ENCODE peak calls at places on chromosome 5, in eight cellular contexts. One of them, this sample, is unnamed. For H3K27me3, the result is how much of the 10 kb centered on the place peaks cover.

GRCh38 chr5:132526974-132527564 is 16.3 kb downstream of the IL5 start:
- DNase-seq in suprapubic skin: no peak
- DNase-seq in CD8-positive, alpha-beta memory T cell: no peak
- DNase-seq in GM23248: peak
- DNase-seq in A673: no peak
- DNase-seq in upper lobe of right lung: no peak
- DNase-seq in IMR-90: peak
- DNase-seq in psoas muscle: no peak
- DNase-seq in this sample: no peak

GRCh38 chr5:120512068-120512467 is 48.0 kb downstream of the PRR16 start:
- DNase-seq in suprapubic skin: no peak
- DNase-seq in psoas muscle: no peak
- DNase-seq in upper lobe of right lung: no peak
- DNase-seq in IMR-90: no peak
- DNase-seq in GM23248: no peak
- DNase-seq in CD8-positive, alpha-beta memory T cell: no peak
- DNase-seq in A673: peak
- DNase-seq in this sample: peak

GRCh38 chr5:126373621-126374416 is 49.4 kb upstream of the GRAMD2B start:
- DNase-seq in upper lobe of right lung: no peak
- DNase-seq in GM23248: peak
- DNase-seq in A673: no peak
- DNase-seq in psoas muscle: no peak
- DNase-seq in CD8-positive, alpha-beta memory T cell: peak
- DNase-seq in suprapubic skin: no peak
- DNase-seq in IMR-90: no peak
- DNase-seq in this sample: no peak

GRCh38 chr5:88045931-88046461 is 222.6 kb downstream of the TMEM161B start:
- DNase-seq in IMR-90: no peak
- DNase-seq in suprapubic skin: no peak
- DNase-seq in CD8-positive, alpha-beta memory T cell: no peak
- DNase-seq in A673: peak
- DNase-seq in GM23248: no peak
- DNase-seq in psoas muscle: no peak
- DNase-seq in upper lobe of right lung: no peak
- DNase-seq in this sample: no peak

GRCh38 chr5:77358566-77359205 is 133.4 kb downstream of the WDR41 start:
- DNase-seq in A673: no peak
- DNase-seq in psoas muscle: no peak
- DNase-seq in suprapubic skin: no peak
- DNase-seq in GM23248: peak
- DNase-seq in IMR-90: peak
- DNase-seq in CD8-positive, alpha-beta memory T cell: no peak
- DNase-seq in upper lobe of right lung: no peak
- DNase-seq in this sample: no peak

GRCh38 chr5:138077064-138077696 is 6.7 kb upstream of the WNT8A start:
- DNase-seq in psoas muscle: no peak
- DNase-seq in IMR-90: peak
- DNase-seq in CD8-positive, alpha-beta memory T cell: no peak
- DNase-seq in A673: peak
- DNase-seq in upper lobe of right lung: no peak
- DNase-seq in suprapubic skin: peak
- DNase-seq in GM23248: peak
- DNase-seq in this sample: no peak

GRCh38 chr5:72338810-72339209 is 18.6 kb downstream of the PTCD2 start:
- DNase-seq in psoas muscle: no peak
- DNase-seq in upper lobe of right lung: no peak
- DNase-seq in suprapubic skin: no peak
- DNase-seq in A673: no peak
- DNase-seq in IMR-90: no peak
- DNase-seq in GM23248: no peak
- DNase-seq in CD8-positive, alpha-beta memory T cell: no peak
- DNase-seq in this sample: no peak

GRCh38 chr5:120446068-120446492 is 18.0 kb upstream of the PRR16 start:
- DNase-seq in A673: peak
- DNase-seq in psoas muscle: no peak
- DNase-seq in IMR-90: peak
- DNase-seq in upper lobe of right lung: no peak
- DNase-seq in GM23248: peak
- DNase-seq in suprapubic skin: no peak
- DNase-seq in CD8-positive, alpha-beta memory T cell: no peak
- DNase-seq in this sample: no peak

GRCh38 chr5:111159845-111160244 is 64.3 kb upstream of the CAMK4 start:
- DNase-seq in GM23248: no peak
- DNase-seq in suprapubic skin: no peak
- DNase-seq in A673: peak
- DNase-seq in IMR-90: no peak
- DNase-seq in upper lobe of right lung: no peak
- DNase-seq in CD8-positive, alpha-beta memory T cell: no peak
- DNase-seq in psoas muscle: no peak
- DNase-seq in this sample: no peak
- H3K27me3 ChIP-seq in GM23248: under half
- H3K27me3 ChIP-seq in suprapubic skin: under half
- H3K27me3 ChIP-seq in A673: under half
- H3K27me3 ChIP-seq in IMR-90: under half
- H3K27me3 ChIP-seq in upper lobe of right lung: under half
- H3K27me3 ChIP-seq in CD8-positive, alpha-beta memory T cell: under half
- H3K27me3 ChIP-seq in psoas muscle: under half
- H3K27me3 ChIP-seq in this sample: under half

GRCh38 chr5:177370488-177371119 is 12.9 kb downstream of the RGS14 start:
- DNase-seq in GM23248: peak
- DNase-seq in IMR-90: peak
- DNase-seq in A673: peak
- DNase-seq in upper lobe of right lung: peak
- DNase-seq in CD8-positive, alpha-beta memory T cell: peak
- DNase-seq in psoas muscle: peak
- DNase-seq in suprapubic skin: peak
- DNase-seq in this sample: peak
- H3K4me3 ChIP-seq in GM23248: peak
- H3K4me3 ChIP-seq in IMR-90: peak
- H3K4me3 ChIP-seq in A673: peak
- H3K4me3 ChIP-seq in upper lobe of right lung: peak
- H3K4me3 ChIP-seq in CD8-positive, alpha-beta memory T cell: no peak
- H3K4me3 ChIP-seq in psoas muscle: peak
- H3K4me3 ChIP-seq in suprapubic skin: peak
- H3K4me3 ChIP-seq in this sample: no peak

DNA sequence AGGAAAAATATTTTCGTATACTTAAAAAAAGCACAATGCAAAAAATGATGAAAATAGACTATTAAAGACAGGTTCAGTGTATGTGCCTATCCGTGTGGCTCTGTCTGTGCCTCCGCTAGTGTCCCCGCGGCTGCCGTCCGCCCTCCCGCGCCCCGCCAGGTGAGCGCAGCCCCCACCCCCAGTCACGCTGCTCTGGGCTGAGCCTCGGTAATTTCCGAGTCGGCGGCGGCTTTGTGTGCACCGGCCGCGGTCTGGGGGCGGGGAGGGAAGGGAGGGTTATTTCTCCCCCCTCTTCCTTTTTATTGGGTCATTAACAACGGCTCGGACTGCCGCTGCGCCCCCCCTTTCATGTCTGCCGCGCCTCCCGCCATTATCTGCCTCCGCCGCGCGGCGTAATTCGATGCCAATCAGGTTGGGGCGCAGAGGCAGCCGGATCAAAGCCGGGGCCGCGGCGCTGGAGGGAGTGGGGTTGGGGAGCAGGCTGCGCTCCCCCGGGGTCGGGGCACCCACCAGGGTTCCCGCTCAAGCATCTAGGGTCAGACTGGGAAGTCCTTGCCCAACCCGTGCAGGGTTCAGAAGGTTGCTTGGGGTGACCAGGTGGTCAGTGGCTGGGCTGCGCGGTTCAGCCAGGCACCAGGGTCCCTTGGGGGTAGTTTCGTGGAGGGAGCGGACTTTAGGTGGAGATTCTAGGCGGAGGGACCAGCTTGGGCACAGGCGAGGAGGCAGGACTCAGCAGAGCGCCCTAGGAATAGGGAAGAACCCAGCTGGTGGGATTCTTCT is 39.5 kb upstream of the PSD2 start:
- DNase-seq in GM23248: no peak
- DNase-seq in IMR-90: no peak
- DNase-seq in suprapubic skin: no peak
- DNase-seq in upper lobe of right lung: no peak
- DNase-seq in A673: no peak
- DNase-seq in psoas muscle: no peak
- DNase-seq in CD8-positive, alpha-beta memory T cell: peak
- DNase-seq in this sample: no peak
- H3K27me3 ChIP-seq in GM23248: under half
- H3K27me3 ChIP-seq in IMR-90: under half
- H3K27me3 ChIP-seq in suprapubic skin: under half
- H3K27me3 ChIP-seq in upper lobe of right lung: under half
- H3K27me3 ChIP-seq in A673: under half
- H3K27me3 ChIP-seq in psoas muscle: under half
- H3K27me3 ChIP-seq in CD8-positive, alpha-beta memory T cell: under half
- H3K27me3 ChIP-seq in this sample: half or more

DNA sequence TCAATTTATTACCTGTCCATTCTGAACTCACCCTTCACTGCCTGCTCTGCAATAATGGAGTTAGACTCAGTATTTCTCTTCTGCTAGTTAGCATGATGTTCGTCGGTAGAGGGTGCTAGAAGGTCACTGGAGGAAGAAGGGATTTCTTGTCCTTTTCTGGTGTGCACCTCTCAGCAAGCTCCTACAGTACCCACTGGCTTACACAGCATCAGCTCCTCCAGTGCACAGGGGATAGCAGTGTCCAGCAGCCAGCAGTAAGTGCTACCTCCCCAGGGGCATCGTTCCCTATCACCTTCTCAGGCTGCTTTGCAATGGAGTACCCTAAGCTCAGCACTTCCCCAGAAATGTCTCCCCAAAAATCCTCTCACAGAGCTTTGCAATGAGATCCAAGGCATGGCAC is 45.9 kb upstream of the APC start:
- DNase-seq in CD8-positive, alpha-beta memory T cell: no peak
- DNase-seq in psoas muscle: no peak
- DNase-seq in upper lobe of right lung: no peak
- DNase-seq in IMR-90: peak
- DNase-seq in suprapubic skin: no peak
- DNase-seq in GM23248: no peak
- DNase-seq in A673: peak
- DNase-seq in this sample: no peak
- H3K4me3 ChIP-seq in CD8-positive, alpha-beta memory T cell: no peak
- H3K4me3 ChIP-seq in psoas muscle: no peak
- H3K4me3 ChIP-seq in upper lobe of right lung: no peak
- H3K4me3 ChIP-seq in IMR-90: no peak
- H3K4me3 ChIP-seq in suprapubic skin: no peak
- H3K4me3 ChIP-seq in GM23248: no peak
- H3K4me3 ChIP-seq in A673: no peak
- H3K4me3 ChIP-seq in this sample: no peak

GRCh38 chr5:135657536-135658307 is 78.9 kb upstream of the CXCL14 start:
- DNase-seq in psoas muscle: no peak
- DNase-seq in A673: no peak
- DNase-seq in upper lobe of right lung: no peak
- DNase-seq in IMR-90: no peak
- DNase-seq in GM23248: no peak
- DNase-seq in CD8-positive, alpha-beta memory T cell: no peak
- DNase-seq in suprapubic skin: no peak
- DNase-seq in this sample: no peak

GRCh38 chr5:135662683-135663082 is 83.9 kb upstream of the CXCL14 start:
- DNase-seq in suprapubic skin: no peak
- DNase-seq in GM23248: no peak
- DNase-seq in A673: no peak
- DNase-seq in upper lobe of right lung: no peak
- DNase-seq in CD8-positive, alpha-beta memory T cell: no peak
- DNase-seq in psoas muscle: no peak
- DNase-seq in IMR-90: no peak
- DNase-seq in this sample: no peak

GRCh38 chr5:135660826-135661555 is 82.2 kb upstream of the CXCL14 start:
- DNase-seq in CD8-positive, alpha-beta memory T cell: no peak
- DNase-seq in A673: no peak
- DNase-seq in upper lobe of right lung: no peak
- DNase-seq in psoas muscle: no peak
- DNase-seq in GM23248: peak
- DNase-seq in IMR-90: no peak
- DNase-seq in suprapubic skin: no peak
- DNase-seq in this sample: no peak

GRCh38 chr5:135667204-135667603 is 88.4 kb upstream of the CXCL14 start:
- DNase-seq in upper lobe of right lung: no peak
- DNase-seq in CD8-positive, alpha-beta memory T cell: no peak
- DNase-seq in GM23248: no peak
- DNase-seq in psoas muscle: no peak
- DNase-seq in A673: no peak
- DNase-seq in IMR-90: no peak
- DNase-seq in suprapubic skin: no peak
- DNase-seq in this sample: no peak

GRCh38 chr5:135662104-135662503 is 83.3 kb upstream of the CXCL14 start:
- DNase-seq in psoas muscle: no peak
- DNase-seq in GM23248: no peak
- DNase-seq in suprapubic skin: no peak
- DNase-seq in A673: no peak
- DNase-seq in IMR-90: no peak
- DNase-seq in CD8-positive, alpha-beta memory T cell: no peak
- DNase-seq in upper lobe of right lung: no peak
- DNase-seq in this sample: no peak
- H3K27me3 ChIP-seq in psoas muscle: under half
- H3K27me3 ChIP-seq in GM23248: under half
- H3K27me3 ChIP-seq in suprapubic skin: under half
- H3K27me3 ChIP-seq in A673: under half
- H3K27me3 ChIP-seq in IMR-90: under half
- H3K27me3 ChIP-seq in CD8-positive, alpha-beta memory T cell: under half
- H3K27me3 ChIP-seq in upper lobe of right lung: under half
- H3K27me3 ChIP-seq in this sample: under half